ENCODE peak calls at places on chromosomes 16 and 17, in seven cellular contexts. I, Z, H, W, O, C and A are unnamed samples.

GRCh38 chr16:19118938-19119431 is 5.2 kb downstream of the ITPRIPL2 start:
- DNase-seq in I (peak), Z (no peak), H (no peak), W (peak), O (peak), C (no peak), A (no peak)

GRCh38 chr17:47276868-47277267 is 23.2 kb downstream of the ITGB3 start:
- DNase-seq in I (peak), Z (no peak), H (peak), W (no peak), O (peak), C (peak), A (no peak)

GRCh38 chr16:17519041-17519440 is 48.3 kb upstream of the XYLT1 start:
- DNase-seq in I (no peak), Z (no peak), H (no peak), W (no peak), O (no peak), C (no peak), A (no peak)

GRCh38 chr16:1674306-1674705 is 3.8 kb upstream of the JPT2 start:
- DNase-seq in I (no peak), Z (no peak), H (no peak), W (no peak), O (no peak), C (no peak), A (no peak)

GRCh38 chr16:85421338-85422123 is 191.6 kb upstream of the GSE1 start:
- DNase-seq in I (no peak), Z (no peak), H (no peak), W (no peak), O (peak), C (no peak), A (no peak)

GRCh38 chr17:67358612-67359011 is 7.8 kb downstream of the PSMD12 start:
- DNase-seq in I (no peak), Z (no peak), H (no peak), W (no peak), O (no peak), C (no peak), A (no peak)

GRCh38 chr16:48091077-48091476 is 64.7 kb downstream of the ABCC12 start:
- DNase-seq in I (no peak), Z (no peak), H (no peak), W (peak), O (no peak), C (no peak), A (no peak)

GRCh38 chr16:8583712-8584111 is 6.6 kb downstream of the TMEM114 start:
- DNase-seq in I (no peak), Z (no peak), H (no peak), W (no peak), O (no peak), C (peak), A (no peak)

GRCh38 chr17:70597774-70598173 is 428.4 kb downstream of the KCNJ2 start:
- DNase-seq in I (no peak), Z (no peak), H (no peak), W (no peak), O (no peak), C (no peak), A (no peak)

GRCh38 chr17:39675390-39676082 is 7.3 kb downstream of the PNMT start:
- DNase-seq in I (no peak), Z (no peak), H (no peak), W (no peak), O (no peak), C (no peak), A (no peak)